ENCODE peak calls at places on chromosomes 4 and X, in eight cellular contexts. M, B, V, G, D, O, S and P are unnamed samples.

GRCh38 chr4:141705747-141706377 is 69.5 kb downstream of the IL15 start:
- DNase-seq in M (no peak), B (no peak), V (no peak), G (no peak), D (no peak), O (no peak), S (no peak), P (no peak)

GRCh38 chrX:72128881-72129280 is 2.8 kb downstream of the RTL5 start:
- DNase-seq in M (no peak), B (no peak), V (no peak), G (peak; percentile 43), D (no peak), O (peak; percentile 49), S (no peak), P (no peak)

GRCh38 chr4:4852591-4853362 is 6.7 kb upstream of the MSX1 start:
- DNase-seq in M (no peak), B (peak; percentile 76), V (peak; percentile 42), G (peak; percentile 72), D (peak; percentile 61), O (peak; percentile 95), S (no peak), P (peak; percentile 75)

GRCh38 chr4:144757969-144758368 is 112.0 kb downstream of the HHIP start:
- DNase-seq in M (no peak), B (peak; percentile 16), V (no peak), G (no peak), D (no peak), O (no peak), S (no peak), P (no peak)

GRCh38 chr4:15963001-15963451 is at the start of gene FGFBP2:
- DNase-seq in M (peak; percentile 30), B (peak; percentile 44), V (no peak), G (peak; percentile 79), D (peak; percentile 71), O (peak; percentile 78), S (peak; percentile 56), P (peak; percentile 85)

GRCh38 chr4:143654571-143654970 is 45.9 kb downstream of the FREM3 start:
- DNase-seq in M (no peak), B (no peak), V (no peak), G (no peak), D (no peak), O (peak; percentile 66), S (no peak), P (no peak)

GRCh38 chr4:140243345-140243753 is 89.4 kb upstream of the MAML3 start:
- DNase-seq in M (no peak), B (no peak), V (no peak), G (no peak), D (no peak), O (no peak), S (no peak), P (peak; percentile 80)

GRCh38 chr4:132991111-132991510 is 158.0 kb upstream of the PCDH10 start:
- DNase-seq in M (no peak), B (no peak), V (no peak), G (no peak), D (no peak), O (no peak), S (no peak), P (no peak)

GRCh38 chrX:13482764-13483552 is 86.4 kb upstream of the EGFL6 start:
- DNase-seq in M (no peak), B (no peak), V (no peak), G (no peak), D (no peak), O (peak; percentile 29), S (no peak), P (no peak)

GRCh38 chrX:36867143-36867542 is 141.0 kb upstream of the FAM47C start:
- DNase-seq in M (no peak), B (peak; percentile 9), V (no peak), G (no peak), D (no peak), O (peak; percentile 28), S (no peak), P (no peak)

GRCh38 chrX:119870626-119871131 is 854 bp downstream of the RNF113A start:
- DNase-seq in M (no peak), B (peak; percentile 23), V (no peak), G (no peak), D (peak; percentile 52), O (peak; percentile 56), S (no peak), P (peak; percentile 82)

GRCh38 chr4:139175647-139176298 is 1.2 kb downstream of the ELF2 start:
- DNase-seq in M (no peak), B (peak; percentile 41), V (no peak), G (no peak), D (no peak), O (peak; percentile 73), S (no peak), P (no peak)

GRCh38 chr4:36337665-36338064 is 56.2 kb downstream of the DTHD1 start:
- DNase-seq in M (no peak), B (no peak), V (no peak), G (no peak), D (no peak), O (no peak), S (no peak), P (no peak)

GRCh38 chr4:35872273-35872672 is 372.0 kb downstream of the ARAP2 start:
- DNase-seq in M (no peak), B (no peak), V (no peak), G (no peak), D (no peak), O (no peak), S (no peak), P (no peak)

GRCh38 chr4:138259801-138260200 is 17.7 kb upstream of the SLC7A11 start:
- DNase-seq in M (no peak), B (peak; percentile 64), V (no peak), G (no peak), D (no peak), O (peak; percentile 67), S (no peak), P (no peak)

GRCh38 chrX:136780738-136781137 is at the start of gene ARHGEF6:
- DNase-seq in M (no peak), B (no peak), V (no peak), G (no peak), D (no peak), O (peak; percentile 49), S (no peak), P (no peak)

GRCh38 chr4:105474110-105474518 is 252 bp upstream of the PPA2 start:
- DNase-seq in M (peak; percentile 90), B (peak; percentile 77), V (peak; percentile 83), G (peak; percentile 88), D (peak; percentile 92), O (peak; percentile 96), S (peak; percentile 90), P (no peak)

GRCh38 chrX:110420771-110421498 is 62.3 kb downstream of the RTL9 start:
- DNase-seq in M (no peak), B (peak; percentile 34), V (no peak), G (no peak), D (no peak), O (peak; percentile 34), S (no peak), P (no peak)

GRCh38 chr4:146275370-146275769 is 61.0 kb downstream of the REELD1 start:
- DNase-seq in M (no peak), B (no peak), V (no peak), G (no peak), D (no peak), O (no peak), S (no peak), P (no peak)

GRCh38 chr4:73257995-73258667 is 467 bp downstream of the ANKRD17 start:
- DNase-seq in M (no peak), B (peak; percentile 32), V (peak; percentile 48), G (peak; percentile 46), D (no peak), O (peak; percentile 67), S (no peak), P (no peak)

GRCh38 chr4:385934-386707 is 48.5 kb downstream of the ZNF141 start:
- DNase-seq in M (no peak), B (no peak), V (no peak), G (no peak), D (no peak), O (no peak), S (no peak), P (no peak)

GRCh38 chr4:384311-385010 is 46.8 kb downstream of the ZNF141 start:
- DNase-seq in M (no peak), B (no peak), V (no peak), G (no peak), D (no peak), O (no peak), S (no peak), P (no peak)

GRCh38 chr4:386708-387105 is 49.1 kb downstream of the ZNF141 start:
- DNase-seq in M (no peak), B (no peak), V (no peak), G (no peak), D (no peak), O (no peak), S (no peak), P (no peak)
- H3K9me3 ChIP-seq in M (peaks cover 99% of the 10 kb centered on the region), B (peaks cover 59% of the 10 kb centered on the region), V (peaks cover 8% of the 10 kb centered on the region), G (peaks cover 26% of the 10 kb centered on the region), D (peaks cover 64% of the 10 kb centered on the region), O (no peaks in the 10 kb centered on the region), S (peaks cover 93% of the 10 kb centered on the region), P (peaks cover 100% of the 10 kb centered on the region)

DNA sequence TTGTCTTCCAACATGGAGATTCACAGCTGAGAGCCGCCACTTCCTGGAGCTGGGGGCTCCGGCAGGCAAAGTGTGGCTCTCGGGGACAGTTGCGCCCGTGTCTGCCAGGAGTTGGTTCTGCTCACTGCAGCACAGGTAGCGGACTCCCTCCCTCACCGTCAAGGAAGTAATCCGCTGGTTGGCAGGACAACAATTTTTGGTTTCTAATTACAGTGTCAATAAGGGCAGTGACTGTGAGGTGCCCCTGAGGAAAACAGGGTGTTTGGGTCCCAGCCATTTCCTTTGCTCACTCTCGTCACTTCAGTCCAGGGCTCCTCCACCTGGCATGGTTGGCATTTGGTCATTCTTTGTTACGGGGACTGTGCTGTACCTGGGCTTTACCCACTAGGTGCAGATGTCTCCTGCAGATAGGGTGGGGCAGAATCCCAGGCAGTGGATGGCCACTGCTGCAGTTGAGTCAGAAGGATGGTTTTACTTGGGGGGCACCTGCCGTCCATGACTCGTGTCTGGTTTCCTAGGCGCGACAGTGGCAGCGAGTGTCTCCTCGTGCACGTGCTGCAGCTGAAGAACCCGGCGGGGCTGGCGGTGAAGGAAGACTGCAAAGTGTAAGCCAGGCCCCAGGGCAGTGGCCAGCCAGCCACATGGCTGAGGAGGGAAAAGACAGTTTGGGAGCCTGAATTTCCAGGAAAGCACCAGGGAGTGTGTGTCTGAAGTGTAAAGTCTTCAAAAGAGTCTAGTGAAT is 32.1 kb upstream of the CLCN4 start:
- DNase-seq in M (no peak), B (no peak), V (no peak), G (no peak), D (no peak), O (no peak), S (no peak), P (no peak)
- H3K9me3 ChIP-seq in M (no peaks in the 10 kb centered on the region), B (no peaks in the 10 kb centered on the region), V (no peaks in the 10 kb centered on the region), G (peaks cover 19% of the 10 kb centered on the region), D (no peaks in the 10 kb centered on the region), O (no peaks in the 10 kb centered on the region), S (no peaks in the 10 kb centered on the region), P (no peaks in the 10 kb centered on the region)

GRCh38 chrX:155954793-155955192 is 42.7 kb upstream of the IL9R start:
- DNase-seq in M (no peak), B (no peak), V (no peak), G (no peak), D (no peak), O (no peak), S (no peak), P (no peak)
- H3K9me3 ChIP-seq in M (no peaks in the 10 kb centered on the region), B (no peaks in the 10 kb centered on the region), V (no peaks in the 10 kb centered on the region), G (peaks cover 41% of the 10 kb centered on the region), D (no peaks in the 10 kb centered on the region), O (no peaks in the 10 kb centered on the region), S (no peaks in the 10 kb centered on the region), P (peaks cover 4% of the 10 kb centered on the region)

DNA sequence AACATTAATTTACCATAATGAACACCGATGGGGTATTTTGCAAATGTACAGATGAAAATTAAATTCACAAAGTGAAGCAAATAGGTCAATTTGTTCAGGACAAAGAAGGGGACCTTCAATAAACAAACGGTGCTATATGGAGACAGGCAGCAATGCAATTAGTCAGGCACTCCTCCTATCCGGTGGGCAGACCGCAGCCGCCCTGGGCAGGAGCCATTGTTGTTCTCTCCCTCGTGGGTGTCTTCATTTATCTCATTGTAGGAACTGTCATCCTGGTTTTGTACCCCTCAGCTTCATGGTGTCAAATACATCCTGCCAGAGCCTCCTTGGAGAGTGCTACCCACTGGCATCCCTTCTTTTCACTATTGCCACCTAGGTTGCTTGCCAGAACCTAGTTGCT is 205.5 kb downstream of the SOX3 start:
- DNase-seq in M (no peak), B (no peak), V (no peak), G (no peak), D (no peak), O (no peak), S (no peak), P (no peak)
- H3K9me3 ChIP-seq in M (no peaks in the 10 kb centered on the region), B (no peaks in the 10 kb centered on the region), V (no peaks in the 10 kb centered on the region), G (no peaks in the 10 kb centered on the region), D (no peaks in the 10 kb centered on the region), O (no peaks in the 10 kb centered on the region), S (no peaks in the 10 kb centered on the region), P (no peaks in the 10 kb centered on the region)